ENCODE peak calls at places on chromosomes 1 and 21, in six cellular contexts. X is endothelial cell of umbilical vein, T is cardiac fibroblast, D is H1, E is fibroblast of lung, M is heart left ventricle. Z is an unnamed sample.

GRCh38 chr1:17192394-17193221 is 12.3 kb upstream of the PADI1 start:
- DNase-seq in M (no peak), X (no peak), E (no peak), D (no peak), T (peak), Z (peak)

GRCh38 chr1:151039527-151039926 is 3.1 kb downstream of the BNIPL start:
- DNase-seq in D (no peak), X (no peak), E (no peak), M (no peak), T (no peak), Z (no peak)

GRCh38 chr1:178627037-178627436 is 98.0 kb upstream of the RALGPS2 start:
- DNase-seq in M (no peak), E (no peak), X (no peak), T (no peak), D (no peak), Z (no peak)

GRCh38 chr1:17957588-17958267 is 149.9 kb upstream of the IGSF21 start:
- DNase-seq in X (no peak), D (no peak), E (no peak), M (no peak), T (no peak), Z (no peak)

GRCh38 chr1:73953611-73954010 is 244.4 kb downstream of the LRRIQ3 start:
- DNase-seq in M (no peak), T (no peak), X (no peak), E (no peak), D (no peak), Z (no peak)

GRCh38 chr1:112700290-112701226 is 6.4 kb downstream of the RHOC start:
- DNase-seq in M (peak), T (peak), E (peak), X (peak), D (peak), Z (peak)

GRCh38 chr1:212179394-212180076 is 105.7 kb upstream of the PPP2R5A start:
- DNase-seq in E (peak), X (no peak), T (peak), M (no peak), D (no peak), Z (peak)

GRCh38 chr1:157390646-157391045 is 161.7 kb downstream of the FCRL5 start:
- DNase-seq in E (peak), D (no peak), X (peak), T (peak), M (no peak), Z (peak)

GRCh38 chr1:14486401-14487110 is 111.9 kb upstream of the KAZN start:
- DNase-seq in M (peak), T (peak), X (no peak), E (peak), D (no peak), Z (peak)

GRCh38 chr1:202934755-202935154 is 7.7 kb upstream of the KLHL12 start:
- DNase-seq in E (no peak), M (no peak), T (no peak), X (no peak), D (no peak), Z (no peak)

GRCh38 chr1:154386643-154387352 is 18.3 kb upstream of the IL6R start:
- DNase-seq in M (no peak), T (peak), X (no peak), E (no peak), D (no peak), Z (no peak)

GRCh38 chr1:16926491-16927195 is 4.9 kb downstream of the CROCC start:
- DNase-seq in E (no peak), D (no peak), M (no peak), X (no peak), T (no peak), Z (no peak)

GRCh38 chr1:109392788-109393580 is 4.7 kb downstream of the SORT1 start:
- DNase-seq in M (peak), D (no peak), E (peak), X (peak), T (peak), Z (peak)

GRCh38 chr1:86914635-86914997 is at the start of gene HS2ST1:
- DNase-seq in X (no peak), M (no peak), D (no peak), E (no peak), T (no peak), Z (no peak)

GRCh38 chr1:112806090-112806642 is 91.0 kb upstream of the PPM1J start:
- DNase-seq in X (no peak), E (no peak), D (no peak), M (no peak), T (no peak), Z (no peak)

GRCh38 chr1:25523512-25523911 is 19.9 kb upstream of the LDLRAP1 start:
- DNase-seq in T (peak), D (peak), E (no peak), M (no peak), X (no peak), Z (peak)

GRCh38 chr1:12543747-12544146 is 74.3 kb downstream of the DHRS3 start:
- DNase-seq in E (peak), T (no peak), X (peak), M (no peak), D (no peak), Z (no peak)

GRCh38 chr21:16644690-16645089 is 868.2 kb upstream of the CXADR start:
- DNase-seq in M (no peak), D (no peak), T (peak), E (peak), X (no peak), Z (peak)

GRCh38 chr21:37074195-37074510 is 1.1 kb downstream of the TTC3 start:
- DNase-seq in X (no peak), T (no peak), D (no peak), E (no peak), M (no peak), Z (no peak)

DNA sequence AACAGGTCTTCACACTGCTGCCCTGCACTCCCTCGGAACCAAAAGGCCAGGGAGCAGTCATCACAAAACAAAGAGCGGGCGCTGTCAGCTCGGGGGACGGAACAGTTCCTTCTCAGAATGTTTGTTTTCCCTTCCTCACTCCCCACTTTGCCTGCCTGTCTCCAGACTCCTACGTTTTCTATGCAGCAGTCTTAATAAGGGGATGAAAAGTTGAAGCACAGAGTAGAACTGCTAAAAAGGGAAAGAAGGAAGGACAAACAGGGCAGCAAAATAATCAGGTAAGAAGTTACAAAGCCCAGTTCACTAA is 738 bp upstream of the GPR161 start:
- DNase-seq in M (no peak), D (no peak), E (no peak), X (no peak), T (no peak), Z (no peak)
- H3K4me3 ChIP-seq in M (peak), D (peak), E (peak), X (peak), T (peak), Z (peak)

DNA sequence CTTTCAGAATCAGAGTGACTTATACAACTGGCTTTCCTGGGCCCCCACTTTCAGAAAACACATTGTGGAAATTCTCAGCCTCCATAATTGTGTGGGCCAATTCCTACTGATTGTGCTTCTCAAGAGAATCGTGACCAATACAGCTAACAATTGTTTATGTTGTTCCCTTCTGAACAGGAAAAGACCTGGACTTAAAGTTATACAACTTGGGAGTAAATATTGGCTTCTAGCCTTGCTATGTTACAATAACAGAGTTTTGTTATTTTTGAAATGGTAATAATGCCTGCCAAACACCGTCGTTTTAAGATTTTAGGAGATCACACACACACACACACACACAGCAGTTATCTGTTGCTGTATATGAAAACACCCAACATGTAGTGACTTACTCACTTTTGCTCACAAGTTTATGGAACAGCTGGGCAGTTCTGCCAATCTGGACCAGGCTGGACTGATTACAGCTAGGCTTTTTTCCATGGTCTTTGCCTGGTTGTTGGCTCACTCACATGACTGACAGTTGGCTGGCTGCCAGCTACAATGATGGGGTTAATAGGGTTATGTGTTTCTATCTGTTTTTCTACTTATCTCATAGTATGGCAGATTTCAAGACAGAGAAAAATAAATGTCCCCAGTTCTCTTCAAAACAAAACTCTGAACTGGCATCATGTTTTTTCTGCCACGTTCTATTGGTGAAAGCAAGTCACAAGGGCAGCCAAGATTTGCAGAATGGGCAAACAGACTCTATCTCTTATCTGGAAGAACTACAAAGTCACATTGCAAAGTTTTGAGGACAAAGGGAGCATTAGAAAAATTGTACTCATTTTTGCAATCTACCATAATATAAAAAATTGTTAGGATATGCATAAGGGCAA is 447.5 kb downstream of the NEGR1 start:
- DNase-seq in E (peak), M (peak), D (no peak), X (peak), T (peak), Z (no peak)
- H3K4me3 ChIP-seq in E (no peak), M (no peak), D (no peak), X (no peak), T (no peak), Z (no peak)

GRCh38 chr1:32813941-32814739 is 3.0 kb downstream of the YARS1 start:
- DNase-seq in M (no peak), T (peak), E (peak), X (no peak), D (no peak), Z (peak)
- H3K4me3 ChIP-seq in M (no peak), T (no peak), E (no peak), X (no peak), D (no peak), Z (no peak)

GRCh38 chr1:19846338-19846737 is 31.3 kb upstream of the RNF186 start:
- DNase-seq in D (no peak), M (no peak), X (no peak), T (no peak), E (no peak), Z (no peak)

GRCh38 chr1:19844726-19845125 is 29.6 kb upstream of the RNF186 start:
- DNase-seq in X (no peak), T (no peak), E (no peak), M (no peak), D (no peak), Z (no peak)

GRCh38 chr1:19840228-19840627 is 25.1 kb upstream of the RNF186 start:
- DNase-seq in M (no peak), E (no peak), D (no peak), T (no peak), X (no peak), Z (no peak)

DNA sequence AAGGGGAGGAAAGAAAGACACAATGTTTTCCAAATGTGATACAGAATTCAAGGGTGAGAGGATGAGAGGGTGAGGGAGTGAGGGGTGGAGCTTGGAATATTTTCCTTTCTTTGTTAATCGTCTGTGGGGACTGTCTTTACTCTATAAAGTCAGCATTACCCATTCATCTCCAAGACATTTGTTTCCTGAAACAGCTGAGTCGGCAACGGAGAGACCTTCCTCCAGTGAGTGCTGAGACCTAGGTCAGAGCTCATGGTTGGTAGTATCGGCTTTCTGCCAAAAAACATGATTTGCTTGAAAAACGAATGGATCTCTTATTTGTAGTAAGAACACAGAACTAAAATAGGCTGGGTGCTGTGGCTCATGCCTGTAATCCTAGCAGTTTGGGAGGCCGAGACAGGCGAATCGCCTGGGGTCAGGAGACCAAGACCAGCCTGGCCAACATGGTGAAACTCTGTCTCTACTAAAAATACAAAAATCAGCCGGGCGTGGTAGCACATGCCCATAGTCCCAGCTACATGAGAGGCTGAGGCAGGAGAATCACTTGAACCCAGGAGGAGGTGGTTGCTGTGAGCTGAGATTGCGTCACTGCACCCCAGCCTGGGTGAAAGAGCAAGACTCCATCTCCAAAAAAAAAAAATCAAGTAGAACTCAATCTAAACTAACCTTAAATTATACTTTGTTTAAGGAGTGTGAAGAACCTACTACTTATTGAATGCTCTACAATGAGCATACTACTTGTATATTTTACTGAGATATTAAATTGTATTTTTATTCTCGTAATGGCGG is 30.3 kb upstream of the RNF186 start:
- DNase-seq in E (peak), T (no peak), X (peak), D (no peak), M (no peak), Z (no peak)
- H3K4me3 ChIP-seq in E (no peak), T (no peak), X (no peak), D (no peak), M (no peak), Z (no peak)

DNA sequence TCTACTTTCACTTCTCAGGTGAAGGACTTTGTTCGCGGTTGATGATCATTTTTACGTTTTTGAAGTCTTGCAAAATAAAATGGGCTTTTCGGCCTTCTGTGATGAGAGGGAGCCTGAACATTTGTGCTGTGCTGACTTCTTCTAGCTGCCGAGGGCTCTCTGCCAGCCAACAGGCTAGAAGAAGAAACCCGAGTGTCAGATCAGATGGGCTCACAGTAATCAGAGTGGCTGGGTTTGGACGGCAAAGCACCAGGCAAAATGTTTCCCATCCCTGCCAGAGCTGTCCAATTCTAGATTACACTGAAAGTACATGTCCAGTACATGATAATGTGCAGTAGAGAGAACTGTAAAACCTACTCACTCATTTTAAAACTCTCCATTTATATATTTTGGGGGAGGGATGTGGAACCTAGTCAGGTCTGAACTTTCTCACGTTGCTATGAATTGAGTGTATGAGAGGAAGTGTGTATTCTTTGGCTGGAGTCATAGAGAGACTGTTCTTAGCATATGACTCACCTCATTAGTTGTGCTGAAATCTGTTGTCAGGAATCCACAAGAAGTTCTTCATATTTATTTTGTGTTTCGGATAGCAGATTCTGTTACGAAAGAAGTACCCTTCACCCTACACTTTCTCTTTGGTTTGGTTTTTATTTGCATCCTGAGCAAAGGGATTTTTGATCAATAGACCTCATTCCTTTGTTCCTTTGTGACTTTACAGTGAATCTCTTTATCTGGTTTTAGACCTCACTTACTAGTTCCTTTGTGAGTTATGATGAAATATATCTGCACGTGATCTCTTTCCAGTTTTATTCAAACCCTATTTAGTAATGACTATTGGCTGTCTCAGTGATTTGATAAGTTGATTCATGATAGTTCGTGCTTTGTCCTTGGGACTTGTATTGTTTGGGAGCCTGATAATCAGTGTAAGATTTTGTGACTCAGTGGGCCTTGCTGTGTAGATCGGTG is 4.8 kb downstream of the ATP1A1 start:
- DNase-seq in D (no peak), X (peak), E (peak), M (peak), T (peak), Z (peak)
- H3K4me3 ChIP-seq in D (no peak), X (no peak), E (peak), M (peak), T (peak), Z (peak)